ENCODE peak calls at places on chromosomes 16 and 17, in six cellular contexts. O, C, A, F, Z and R are unnamed samples.

GRCh38 chr17:77083547-77083946 is 57.2 kb upstream of the SEC14L1 start:
- DNase-seq in A (no peak), C (no peak), F (no peak), O (peak; percentile 36), Z (no peak), R (no peak)

GRCh38 chr17:38466346-38467315 is 38.4 kb downstream of the ARHGAP23 start:
- DNase-seq in C (no peak), Z (peak; percentile 43), A (no peak), O (no peak), F (no peak), R (no peak)

GRCh38 chr17:45948498-45948880 is 50.6 kb upstream of the STH start:
- DNase-seq in Z (no peak), F (no peak), C (no peak), O (no peak), A (no peak), R (no peak)

GRCh38 chr16:73058221-73058615 is 10.3 kb upstream of the ZFHX3 start:
- DNase-seq in O (peak; percentile 88), Z (peak; percentile 62), F (peak; percentile 63), A (peak; percentile 53), C (peak; percentile 86), R (no peak)

GRCh38 chr16:56769674-56770073 is 39.7 kb downstream of the NUP93 start:
- DNase-seq in F (no peak), A (no peak), Z (no peak), O (no peak), C (no peak), R (no peak)

GRCh38 chr16:30077656-30078055 is 1.9 kb downstream of the PPP4C start:
- DNase-seq in C (no peak), F (no peak), Z (no peak), O (no peak), A (no peak), R (no peak)

GRCh38 chr17:1104222-1104621 is 75.6 kb downstream of the ABR start:
- DNase-seq in O (peak; percentile 54), Z (no peak), F (peak; percentile 68), A (peak; percentile 91), C (no peak), R (no peak)

GRCh38 chr17:41098476-41098875 is 534 bp upstream of the KRTAP4-8 start:
- DNase-seq in O (no peak), F (no peak), C (no peak), A (no peak), Z (no peak), R (no peak)

GRCh38 chr16:16021988-16022682 is 72.7 kb downstream of the ABCC1 start:
- DNase-seq in Z (peak; percentile 78), O (peak; percentile 92), A (peak; percentile 98), F (peak; percentile 94), C (peak; percentile 92), R (peak; percentile 96)

GRCh38 chr17:6654816-6655731 is 3.5 kb downstream of the C17orf100 start:
- DNase-seq in F (no peak), A (no peak), Z (no peak), C (peak; percentile 81), O (peak; percentile 75), R (peak; percentile 89)

GRCh38 chr17:38685485-38685884 is 10.7 kb upstream of the EPOP start:
- DNase-seq in Z (no peak), O (peak; percentile 79), C (no peak), F (peak; percentile 46), A (peak; percentile 57), R (no peak)

GRCh38 chr16:49980166-49980565 is 44.9 kb upstream of the CNEP1R1 start:
- DNase-seq in A (no peak), Z (no peak), C (no peak), F (no peak), O (no peak), R (no peak)

GRCh38 chr17:53058031-53058430 is 764.7 kb upstream of the KIF2B start:
- DNase-seq in C (no peak), F (no peak), A (no peak), Z (no peak), O (no peak), R (no peak)

GRCh38 chr17:18321309-18321708 is 6.2 kb downstream of the SMCR8 start:
- DNase-seq in A (no peak), F (no peak), O (no peak), Z (no peak), C (no peak), R (no peak)

GRCh38 chr17:76075364-76076099 is 951 bp downstream of the GALR2 start:
- DNase-seq in F (no peak), C (peak; percentile 61), A (no peak), O (no peak), Z (no peak), R (peak; percentile 66)

DNA sequence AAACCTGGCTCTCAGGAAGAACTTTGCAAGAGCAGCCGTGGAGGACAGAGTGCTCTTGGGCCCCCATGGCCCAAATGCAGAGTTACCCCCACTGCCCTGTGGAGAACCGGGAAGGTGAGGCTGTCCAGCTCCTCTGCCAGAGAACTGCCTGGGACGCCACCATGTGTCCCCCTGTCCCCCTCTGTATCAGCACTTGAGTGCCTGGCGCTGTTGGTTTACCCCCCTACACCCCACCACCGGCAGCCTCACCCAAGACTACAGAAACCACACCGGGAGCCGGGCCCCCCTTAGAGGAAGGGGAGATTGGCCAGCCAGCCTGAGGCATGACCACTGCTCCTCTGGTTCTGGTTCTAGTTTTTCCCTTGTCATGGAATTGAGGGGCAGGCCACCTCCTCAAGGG is 20.9 kb downstream of the LDHD start:
- DNase-seq in A (no peak), Z (no peak), F (no peak), O (peak; percentile 56), C (no peak), R (no peak)
- H3K4me1 ChIP-seq in A (peaks cover 30% of the 10 kb centered on the region), Z (no peaks in the 10 kb centered on the region), F (peaks cover 52% of the 10 kb centered on the region), O (peaks cover 8% of the 10 kb centered on the region), C (peaks cover 36% of the 10 kb centered on the region), R (no peaks in the 10 kb centered on the region)

GRCh38 chr17:47654991-47655390 is 5.3 kb downstream of the KPNB1 start:
- DNase-seq in C (no peak), Z (peak; percentile 61), F (no peak), O (no peak), A (no peak), R (no peak)

GRCh38 chr17:47651704-47652103 is 2.0 kb downstream of the KPNB1 start:
- DNase-seq in C (no peak), A (no peak), Z (no peak), F (no peak), O (no peak), R (no peak)

GRCh38 chr17:47653442-47653841 is 3.7 kb downstream of the KPNB1 start:
- DNase-seq in C (no peak), A (no peak), F (no peak), Z (no peak), O (no peak), R (no peak)

GRCh38 chr17:47650525-47651522 is 1.1 kb downstream of the KPNB1 start:
- DNase-seq in A (peak; percentile 98), C (peak; percentile 98), O (peak; percentile 98), Z (peak; percentile 98), F (peak; percentile 97), R (peak; percentile 96)

GRCh38 chr17:47652570-47652969 is 2.9 kb downstream of the KPNB1 start:
- DNase-seq in Z (no peak), A (no peak), C (no peak), F (no peak), O (no peak), R (no peak)
- H3K4me3 ChIP-seq in Z (no peak overlapping the region), A (no peak overlapping the region), C (no peak overlapping the region), F (no peak overlapping the region), O (no peak overlapping the region), R (no peak overlapping the region)

GRCh38 chr17:81401727-81402529 is 6.7 kb downstream of the BAHCC1 start:
- DNase-seq in A (peak; percentile 74), Z (no peak), F (peak; percentile 69), C (no peak), O (no peak), R (no peak)
- H3K4me1 ChIP-seq in A (peaks cover 71% of the 10 kb centered on the region), Z (peaks cover 21% of the 10 kb centered on the region), F (peaks cover 66% of the 10 kb centered on the region), C (peaks cover 57% of the 10 kb centered on the region), O (peaks cover 46% of the 10 kb centered on the region), R (peaks cover 8% of the 10 kb centered on the region)

GRCh38 chr17:30236807-30237206 is 1.3 kb upstream of the SLC6A4 start:
- DNase-seq in F (peak; percentile 68), A (peak; percentile 51), Z (peak; percentile 73), C (peak; percentile 83), O (peak; percentile 89), R (peak; percentile 60)
- H3K4me3 ChIP-seq in F (no peak overlapping the region), A (peak overlapping the region; percentile 28), Z (no peak overlapping the region), C (peak overlapping the region; percentile 42), O (peak overlapping the region; percentile 24), R (no peak overlapping the region)

GRCh38 chr16:11977206-11978041 is 890 bp downstream of the SNX29 start:
- DNase-seq in C (no peak), Z (no peak), A (peak; percentile 34), F (no peak), O (no peak), R (no peak)
- H3K4me1 ChIP-seq in C (peaks cover 20% of the 10 kb centered on the region), Z (peaks cover 6% of the 10 kb centered on the region), A (peaks cover 18% of the 10 kb centered on the region), F (peaks cover 26% of the 10 kb centered on the region), O (peaks cover 7% of the 10 kb centered on the region), R (no peaks in the 10 kb centered on the region)

GRCh38 chr17:15274017-15274416 is 8.9 kb upstream of the PMP22 start:
- DNase-seq in O (no peak), C (no peak), F (no peak), A (no peak), Z (no peak), R (no peak)

GRCh38 chr17:15271731-15272130 is 6.6 kb upstream of the PMP22 start:
- DNase-seq in F (no peak), O (no peak), C (no peak), Z (no peak), A (no peak), R (no peak)

GRCh38 chr17:15269690-15270089 is 4.6 kb upstream of the PMP22 start:
- DNase-seq in Z (no peak), F (no peak), C (no peak), A (no peak), O (no peak), R (no peak)

GRCh38 chr17:15270628-15271381 is 5.7 kb upstream of the PMP22 start:
- DNase-seq in F (no peak), O (no peak), A (no peak), C (no peak), Z (no peak), R (no peak)

GRCh38 chr17:15273141-15273793 is 8.1 kb upstream of the PMP22 start:
- DNase-seq in F (no peak), O (no peak), C (no peak), Z (no peak), A (no peak), R (no peak)
- H3K4me3 ChIP-seq in F (no peak overlapping the region), O (no peak overlapping the region), C (no peak overlapping the region), Z (no peak overlapping the region), A (no peak overlapping the region), R (no peak overlapping the region)

GRCh38 chr16:2040450-2041105 is 7.1 kb downstream of the NTHL1 start:
- DNase-seq in Z (peak; percentile 90), A (no peak), F (no peak), C (no peak), O (no peak), R (no peak)
- H3K4me1 ChIP-seq in Z (peaks cover 37% of the 10 kb centered on the region), A (peaks cover 77% of the 10 kb centered on the region), F (peaks cover 100% of the 10 kb centered on the region), C (peaks cover 95% of the 10 kb centered on the region), O (peaks cover 68% of the 10 kb centered on the region), R (no peaks in the 10 kb centered on the region)

GRCh38 chr17:73643012-73643845 is 1.0 kb downstream of the SDK2 start:
- DNase-seq in C (peak; percentile 71), Z (no peak), O (peak; percentile 80), A (no peak), F (peak; percentile 34), R (no peak)
- H3K4me3 ChIP-seq in C (peak overlapping the region; percentile 48), Z (peak overlapping the region; percentile 22), O (peak overlapping the region; percentile 30), A (peak overlapping the region; percentile 68), F (peak overlapping the region; percentile 54), R (peak overlapping the region; percentile 45)